ENCODE peak calls at places on chromosomes 2 and 18, in ten cellular contexts. One of them, this sample, is unnamed.
A peak's percentile ranks its signal among the peaks of the same experiment; 100 is the strongest.

GRCh38 chr2:216799873-216800421 is 59.9 kb downstream of the TNP1 start:
- DNase-seq in right atrium auricular region: no peak
- DNase-seq in left ventricle myocardium inferior: no peak
- DNase-seq in small intestine: no peak
- DNase-seq in esophagus squamous epithelium: no peak
- DNase-seq in fibroblast of lung: peak; percentile 58
- DNase-seq in heart right ventricle: no peak
- DNase-seq in brain microvascular endothelial cell: no peak
- DNase-seq in A549: no peak
- DNase-seq in psoas muscle: peak; percentile 85
- DNase-seq in this sample: peak; percentile 91

GRCh38 chr18:25144835-25145234 is 207.1 kb downstream of the ZNF521 start:
- DNase-seq in right atrium auricular region: peak; percentile 72
- DNase-seq in left ventricle myocardium inferior: no peak
- DNase-seq in small intestine: no peak
- DNase-seq in esophagus squamous epithelium: no peak
- DNase-seq in fibroblast of lung: peak; percentile 90
- DNase-seq in heart right ventricle: no peak
- DNase-seq in brain microvascular endothelial cell: peak; percentile 57
- DNase-seq in A549: no peak
- DNase-seq in psoas muscle: no peak
- DNase-seq in this sample: no peak

GRCh38 chr2:236711440-236711839 is 141.8 kb downstream of the ACKR3 start:
- DNase-seq in right atrium auricular region: peak; percentile 78
- DNase-seq in left ventricle myocardium inferior: no peak
- DNase-seq in small intestine: no peak
- DNase-seq in esophagus squamous epithelium: no peak
- DNase-seq in fibroblast of lung: peak; percentile 78
- DNase-seq in heart right ventricle: no peak
- DNase-seq in brain microvascular endothelial cell: no peak
- DNase-seq in A549: no peak
- DNase-seq in psoas muscle: peak; percentile 64
- DNase-seq in this sample: peak; percentile 79

GRCh38 chr2:146850746-146851145 is 994.1 kb upstream of the ACVR2A start:
- DNase-seq in right atrium auricular region: no peak
- DNase-seq in left ventricle myocardium inferior: no peak
- DNase-seq in small intestine: no peak
- DNase-seq in esophagus squamous epithelium: no peak
- DNase-seq in fibroblast of lung: peak; percentile 91
- DNase-seq in heart right ventricle: no peak
- DNase-seq in brain microvascular endothelial cell: peak; percentile 68
- DNase-seq in A549: no peak
- DNase-seq in psoas muscle: no peak
- DNase-seq in this sample: no peak

GRCh38 chr2:190653231-190653630 is 4.3 kb downstream of the NAB1 start:
- DNase-seq in right atrium auricular region: no peak
- DNase-seq in left ventricle myocardium inferior: no peak
- DNase-seq in small intestine: no peak
- DNase-seq in esophagus squamous epithelium: no peak
- DNase-seq in fibroblast of lung: peak; percentile 64
- DNase-seq in heart right ventricle: no peak
- DNase-seq in brain microvascular endothelial cell: no peak
- DNase-seq in A549: no peak
- DNase-seq in psoas muscle: no peak
- DNase-seq in this sample: no peak

GRCh38 chr2:224400886-224401632 is 848 bp downstream of the FAM124B start:
- DNase-seq in right atrium auricular region: no peak
- DNase-seq in left ventricle myocardium inferior: no peak
- DNase-seq in small intestine: no peak
- DNase-seq in esophagus squamous epithelium: no peak
- DNase-seq in fibroblast of lung: no peak
- DNase-seq in heart right ventricle: no peak
- DNase-seq in brain microvascular endothelial cell: no peak
- DNase-seq in A549: no peak
- DNase-seq in psoas muscle: no peak
- DNase-seq in this sample: no peak

GRCh38 chr2:55115795-55116597 is 65.7 kb upstream of the RTN4 start:
- DNase-seq in right atrium auricular region: no peak
- DNase-seq in left ventricle myocardium inferior: no peak
- DNase-seq in small intestine: no peak
- DNase-seq in esophagus squamous epithelium: no peak
- DNase-seq in fibroblast of lung: peak; percentile 78
- DNase-seq in heart right ventricle: no peak
- DNase-seq in brain microvascular endothelial cell: peak; percentile 54
- DNase-seq in A549: peak; percentile 52
- DNase-seq in psoas muscle: no peak
- DNase-seq in this sample: no peak

GRCh38 chr2:3187467-3187866 is 190.2 kb downstream of the EIPR1 start:
- DNase-seq in right atrium auricular region: no peak
- DNase-seq in left ventricle myocardium inferior: no peak
- DNase-seq in small intestine: no peak
- DNase-seq in esophagus squamous epithelium: no peak
- DNase-seq in fibroblast of lung: no peak
- DNase-seq in heart right ventricle: no peak
- DNase-seq in brain microvascular endothelial cell: no peak
- DNase-seq in A549: no peak
- DNase-seq in psoas muscle: no peak
- DNase-seq in this sample: no peak

DNA sequence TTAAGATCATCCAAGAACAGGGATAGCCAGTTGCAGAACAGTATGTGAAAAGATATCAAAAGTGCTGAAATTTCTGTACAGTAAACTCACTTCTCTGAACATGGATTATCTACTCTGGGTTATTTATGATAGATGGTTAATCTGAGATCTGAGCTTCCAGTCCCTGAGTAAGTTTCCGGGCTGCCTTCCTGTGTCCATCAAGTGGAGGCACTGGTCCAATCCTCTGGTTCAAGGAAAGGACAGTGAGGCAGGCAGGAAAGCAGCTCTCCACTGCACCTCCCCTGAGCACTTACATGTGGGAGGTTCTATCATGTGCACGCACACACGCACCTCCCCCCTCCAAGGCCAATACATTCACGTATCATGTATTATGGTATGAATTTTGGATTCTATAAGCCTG is 32.5 kb downstream of the GPR45 start:
- DNase-seq in right atrium auricular region: no peak
- DNase-seq in left ventricle myocardium inferior: no peak
- DNase-seq in small intestine: no peak
- DNase-seq in esophagus squamous epithelium: no peak
- DNase-seq in fibroblast of lung: peak; percentile 63
- DNase-seq in heart right ventricle: no peak
- DNase-seq in brain microvascular endothelial cell: no peak
- DNase-seq in A549: no peak
- DNase-seq in psoas muscle: no peak
- DNase-seq in this sample: no peak
- H3K27ac ChIP-seq in right atrium auricular region: no peak overlapping the region
- H3K27ac ChIP-seq in left ventricle myocardium inferior: no peak overlapping the region
- H3K27ac ChIP-seq in small intestine: no peak overlapping the region
- H3K27ac ChIP-seq in esophagus squamous epithelium: no peak overlapping the region
- H3K27ac ChIP-seq in fibroblast of lung: no peak overlapping the region
- H3K27ac ChIP-seq in heart right ventricle: no peak overlapping the region
- H3K27ac ChIP-seq in brain microvascular endothelial cell: no peak overlapping the region
- H3K27ac ChIP-seq in A549: no peak overlapping the region
- H3K27ac ChIP-seq in psoas muscle: no peak overlapping the region
- H3K27ac ChIP-seq in this sample: no peak overlapping the region

GRCh38 chr2:61431345-61431744 is 39.5 kb downstream of the USP34 start:
- DNase-seq in right atrium auricular region: no peak
- DNase-seq in left ventricle myocardium inferior: no peak
- DNase-seq in small intestine: peak; percentile 46
- DNase-seq in esophagus squamous epithelium: no peak
- DNase-seq in fibroblast of lung: no peak
- DNase-seq in heart right ventricle: no peak
- DNase-seq in brain microvascular endothelial cell: no peak
- DNase-seq in A549: peak; percentile 29
- DNase-seq in psoas muscle: no peak
- DNase-seq in this sample: no peak

GRCh38 chr2:61434314-61434713 is 36.6 kb downstream of the USP34 start:
- DNase-seq in right atrium auricular region: no peak
- DNase-seq in left ventricle myocardium inferior: no peak
- DNase-seq in small intestine: no peak
- DNase-seq in esophagus squamous epithelium: no peak
- DNase-seq in fibroblast of lung: no peak
- DNase-seq in heart right ventricle: no peak
- DNase-seq in brain microvascular endothelial cell: no peak
- DNase-seq in A549: no peak
- DNase-seq in psoas muscle: peak; percentile 80
- DNase-seq in this sample: no peak

GRCh38 chr2:61432990-61433389 is 37.9 kb downstream of the USP34 start:
- DNase-seq in right atrium auricular region: no peak
- DNase-seq in left ventricle myocardium inferior: no peak
- DNase-seq in small intestine: peak; percentile 89
- DNase-seq in esophagus squamous epithelium: no peak
- DNase-seq in fibroblast of lung: no peak
- DNase-seq in heart right ventricle: no peak
- DNase-seq in brain microvascular endothelial cell: no peak
- DNase-seq in A549: no peak
- DNase-seq in psoas muscle: no peak
- DNase-seq in this sample: no peak

GRCh38 chr2:61435291-61435690 is 35.6 kb downstream of the USP34 start:
- DNase-seq in right atrium auricular region: no peak
- DNase-seq in left ventricle myocardium inferior: no peak
- DNase-seq in small intestine: no peak
- DNase-seq in esophagus squamous epithelium: no peak
- DNase-seq in fibroblast of lung: no peak
- DNase-seq in heart right ventricle: no peak
- DNase-seq in brain microvascular endothelial cell: no peak
- DNase-seq in A549: no peak
- DNase-seq in psoas muscle: no peak
- DNase-seq in this sample: no peak

GRCh38 chr2:61433606-61434005 is 37.3 kb downstream of the USP34 start:
- DNase-seq in right atrium auricular region: no peak
- DNase-seq in left ventricle myocardium inferior: no peak
- DNase-seq in small intestine: no peak
- DNase-seq in esophagus squamous epithelium: no peak
- DNase-seq in fibroblast of lung: no peak
- DNase-seq in heart right ventricle: no peak
- DNase-seq in brain microvascular endothelial cell: no peak
- DNase-seq in A549: no peak
- DNase-seq in psoas muscle: no peak
- DNase-seq in this sample: no peak
- H3K4me3 ChIP-seq in right atrium auricular region: no peak overlapping the region
- H3K4me3 ChIP-seq in left ventricle myocardium inferior: no peak overlapping the region
- H3K4me3 ChIP-seq in small intestine: no peak overlapping the region
- H3K4me3 ChIP-seq in esophagus squamous epithelium: no peak overlapping the region
- H3K4me3 ChIP-seq in fibroblast of lung: no peak overlapping the region
- H3K4me3 ChIP-seq in heart right ventricle: no peak overlapping the region
- H3K4me3 ChIP-seq in brain microvascular endothelial cell: no peak overlapping the region
- H3K4me3 ChIP-seq in A549: no peak overlapping the region
- H3K4me3 ChIP-seq in psoas muscle: no peak overlapping the region
- H3K4me3 ChIP-seq in this sample: no peak overlapping the region

DNA sequence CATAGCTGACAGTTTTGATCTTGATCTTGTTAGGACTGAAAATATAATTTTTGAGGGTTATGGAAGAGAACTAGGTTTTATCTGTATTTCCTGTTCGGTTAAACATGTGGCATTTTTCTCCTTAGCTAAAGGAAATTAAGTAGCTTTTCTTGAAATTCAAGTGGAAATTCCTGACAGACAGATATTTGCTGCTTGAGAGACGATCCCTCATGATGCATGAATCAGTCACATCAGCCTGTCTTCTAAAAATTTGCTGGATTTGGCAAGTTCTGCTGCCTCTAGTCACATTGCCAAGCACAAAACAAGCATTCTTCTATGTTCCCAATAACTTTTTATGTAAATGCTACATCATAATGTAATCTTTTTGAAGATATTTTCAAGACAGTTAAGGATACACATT is 201.8 kb upstream of the ATP5MC3 start:
- DNase-seq in right atrium auricular region: no peak
- DNase-seq in left ventricle myocardium inferior: no peak
- DNase-seq in small intestine: no peak
- DNase-seq in esophagus squamous epithelium: no peak
- DNase-seq in fibroblast of lung: no peak
- DNase-seq in heart right ventricle: no peak
- DNase-seq in brain microvascular endothelial cell: no peak
- DNase-seq in A549: no peak
- DNase-seq in psoas muscle: no peak
- DNase-seq in this sample: no peak
- H3K27ac ChIP-seq in right atrium auricular region: no peak overlapping the region
- H3K27ac ChIP-seq in left ventricle myocardium inferior: no peak overlapping the region
- H3K27ac ChIP-seq in small intestine: no peak overlapping the region
- H3K27ac ChIP-seq in esophagus squamous epithelium: no peak overlapping the region
- H3K27ac ChIP-seq in fibroblast of lung: no peak overlapping the region
- H3K27ac ChIP-seq in heart right ventricle: no peak overlapping the region
- H3K27ac ChIP-seq in brain microvascular endothelial cell: no peak overlapping the region
- H3K27ac ChIP-seq in A549: no peak overlapping the region
- H3K27ac ChIP-seq in psoas muscle: no peak overlapping the region
- H3K27ac ChIP-seq in this sample: no peak overlapping the region

GRCh38 chr18:9826666-9827065 is 59.1 kb upstream of the TXNDC2 start:
- DNase-seq in right atrium auricular region: no peak
- DNase-seq in left ventricle myocardium inferior: no peak
- DNase-seq in small intestine: no peak
- DNase-seq in esophagus squamous epithelium: no peak
- DNase-seq in fibroblast of lung: no peak
- DNase-seq in heart right ventricle: no peak
- DNase-seq in brain microvascular endothelial cell: no peak
- DNase-seq in A549: no peak
- DNase-seq in psoas muscle: no peak
- DNase-seq in this sample: no peak

GRCh38 chr18:9827211-9827855 is 58.4 kb upstream of the TXNDC2 start:
- DNase-seq in right atrium auricular region: no peak
- DNase-seq in left ventricle myocardium inferior: no peak
- DNase-seq in small intestine: peak; percentile 69
- DNase-seq in esophagus squamous epithelium: no peak
- DNase-seq in fibroblast of lung: no peak
- DNase-seq in heart right ventricle: no peak
- DNase-seq in brain microvascular endothelial cell: no peak
- DNase-seq in A549: no peak
- DNase-seq in psoas muscle: no peak
- DNase-seq in this sample: no peak

GRCh38 chr18:9828794-9829712 is 56.7 kb upstream of the TXNDC2 start:
- DNase-seq in right atrium auricular region: no peak
- DNase-seq in left ventricle myocardium inferior: no peak
- DNase-seq in small intestine: no peak
- DNase-seq in esophagus squamous epithelium: no peak
- DNase-seq in fibroblast of lung: no peak
- DNase-seq in heart right ventricle: no peak
- DNase-seq in brain microvascular endothelial cell: no peak
- DNase-seq in A549: no peak
- DNase-seq in psoas muscle: no peak
- DNase-seq in this sample: no peak

GRCh38 chr18:9825571-9826073 is 60.2 kb upstream of the TXNDC2 start:
- DNase-seq in right atrium auricular region: no peak
- DNase-seq in left ventricle myocardium inferior: no peak
- DNase-seq in small intestine: peak; percentile 97
- DNase-seq in esophagus squamous epithelium: no peak
- DNase-seq in fibroblast of lung: peak; percentile 96
- DNase-seq in heart right ventricle: no peak
- DNase-seq in brain microvascular endothelial cell: peak; percentile 84
- DNase-seq in A549: peak; percentile 94
- DNase-seq in psoas muscle: no peak
- DNase-seq in this sample: no peak

DNA sequence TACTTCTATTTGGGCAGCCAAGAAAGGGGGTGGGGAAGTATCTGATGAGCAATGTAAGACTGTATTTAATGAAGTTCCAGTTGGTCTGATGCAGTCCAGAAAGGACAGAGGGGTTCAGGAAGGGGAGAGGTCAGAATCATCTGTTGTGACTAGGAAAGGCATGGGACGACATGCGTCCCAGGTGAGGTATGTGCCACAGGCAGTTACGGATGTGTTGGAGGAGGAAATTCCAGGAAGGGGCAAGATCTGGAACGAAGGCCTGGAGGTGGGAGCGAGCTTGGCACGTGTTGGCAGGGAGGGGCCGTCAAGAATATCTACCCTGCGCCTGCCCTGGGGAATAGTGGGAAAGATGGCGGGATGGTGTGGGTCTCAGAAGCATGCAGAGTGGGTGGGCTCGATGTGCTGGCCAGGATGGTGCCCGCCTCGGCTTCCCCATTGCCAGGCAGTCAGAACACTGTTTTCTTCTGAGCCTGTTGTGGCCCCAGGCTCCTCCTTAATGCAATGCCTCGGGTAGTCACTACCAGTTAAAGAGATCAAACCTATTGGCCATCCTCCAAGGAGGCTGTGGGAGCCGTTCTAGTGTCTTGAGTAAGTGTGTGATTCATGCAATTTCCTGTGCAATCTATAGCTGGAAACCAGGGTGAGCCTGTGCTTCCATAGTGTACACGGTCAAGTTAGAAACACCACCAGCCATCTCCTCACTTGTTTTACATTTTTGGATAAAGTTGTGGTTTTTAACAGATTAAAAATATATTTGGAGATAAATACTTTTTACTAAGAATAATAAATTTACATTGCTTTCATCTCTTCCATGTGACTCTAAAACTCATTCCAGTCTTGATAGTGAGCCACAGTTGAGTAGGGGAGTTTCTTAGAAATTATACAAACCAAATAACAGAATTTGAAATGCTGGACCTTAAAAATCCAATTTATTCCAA is 57.6 kb upstream of the TXNDC2 start:
- DNase-seq in right atrium auricular region: no peak
- DNase-seq in left ventricle myocardium inferior: peak; percentile 28
- DNase-seq in small intestine: peak; percentile 69
- DNase-seq in esophagus squamous epithelium: no peak
- DNase-seq in fibroblast of lung: peak; percentile 99
- DNase-seq in heart right ventricle: no peak
- DNase-seq in brain microvascular endothelial cell: peak; percentile 99
- DNase-seq in A549: peak; percentile 94
- DNase-seq in psoas muscle: no peak
- DNase-seq in this sample: peak; percentile 81
- H3K4me3 ChIP-seq in right atrium auricular region: no peak overlapping the region
- H3K4me3 ChIP-seq in left ventricle myocardium inferior: no peak overlapping the region
- H3K4me3 ChIP-seq in small intestine: no peak overlapping the region
- H3K4me3 ChIP-seq in esophagus squamous epithelium: no peak overlapping the region
- H3K4me3 ChIP-seq in fibroblast of lung: no peak overlapping the region
- H3K4me3 ChIP-seq in heart right ventricle: no peak overlapping the region
- H3K4me3 ChIP-seq in brain microvascular endothelial cell: no peak overlapping the region
- H3K4me3 ChIP-seq in A549: no peak overlapping the region
- H3K4me3 ChIP-seq in psoas muscle: no peak overlapping the region
- H3K4me3 ChIP-seq in this sample: no peak overlapping the region

This sample was measured in sigmoid colon.